ENCODE peak calls at places on chromosomes 5 and 9, in six cellular contexts. E is GM23248, S is neuronal stem cell, Y is mammary epithelial cell, K is keratinocyte, D is GM23338. Z is an unnamed sample.
A peak's percentile ranks its signal among the peaks of the same experiment; 100 is the strongest.

GRCh38 chr5:107395632-107396350 is 274.9 kb downstream of the EFNA5 start:
- DNase-seq in Y (no peak), S (no peak), D (no peak), K (no peak), E (no peak), Z (no peak)

GRCh38 chr5:37665272-37665671 is 174.6 kb downstream of the GDNF start:
- DNase-seq in S (no peak), D (no peak), E (no peak), K (no peak), Y (no peak), Z (no peak)

GRCh38 chr5:67672633-67673032 is 476.0 kb upstream of the CD180 start:
- DNase-seq in K (no peak), S (no peak), E (peak; percentile 66), Y (peak; percentile 9), D (no peak), Z (peak; percentile 23)

GRCh38 chr9:91809581-91810285 is 140.3 kb downstream of the ROR2 start:
- DNase-seq in E (peak; percentile 89), K (no peak), S (no peak), Y (peak; percentile 38), D (no peak), Z (peak; percentile 96)

GRCh38 chr9:113519401-113520108 is 56.0 kb downstream of the RGS3 start:
- DNase-seq in E (peak; percentile 58), Y (peak; percentile 33), D (no peak), S (no peak), K (no peak), Z (no peak)

GRCh38 chr5:125411163-125412050 is 665.0 kb upstream of the ZNF608 start:
- DNase-seq in S (no peak), Y (peak; percentile 69), K (no peak), E (peak; percentile 19), D (peak; percentile 33), Z (peak; percentile 32)

GRCh38 chr9:73370053-73370452 is 218.4 kb downstream of the ANXA1 start:
- DNase-seq in Y (peak; percentile 47), K (peak; percentile 69), D (no peak), E (no peak), S (no peak), Z (no peak)

GRCh38 chr5:163622796-163623195 is 117.4 kb downstream of the MAT2B start:
- DNase-seq in Y (no peak), K (no peak), S (no peak), E (no peak), D (no peak), Z (no peak)

GRCh38 chr9:137298983-137299521 is 3.0 kb downstream of the NRARP start:
- DNase-seq in D (peak; percentile 60), K (no peak), Y (no peak), E (no peak), S (no peak), Z (no peak)

GRCh38 chr5:147442134-147442726 is 67.6 kb downstream of the DPYSL3 start:
- DNase-seq in K (no peak), D (no peak), E (no peak), S (no peak), Y (no peak), Z (no peak)

GRCh38 chr9:108813951-108814601 is 41.7 kb downstream of the ACTL7B start:
- DNase-seq in S (no peak), E (peak; percentile 77), Y (peak; percentile 71), D (peak; percentile 38), K (no peak), Z (peak; percentile 89)

GRCh38 chr9:124267271-124267807 is 9.6 kb downstream of the NEK6 start:
- DNase-seq in D (no peak), K (no peak), E (peak; percentile 96), Y (peak; percentile 87), S (no peak), Z (peak; percentile 92)

GRCh38 chr5:32710335-32710858 is 724 bp upstream of the NPR3 start:
- DNase-seq in Y (peak; percentile 30), S (peak; percentile 51), K (no peak), D (peak; percentile 48), E (peak; percentile 61), Z (peak; percentile 84)

GRCh38 chr5:78360674-78361225 is 333 bp downstream of the SCAMP1 start:
- DNase-seq in D (no peak), K (no peak), E (no peak), Y (no peak), S (no peak), Z (peak; percentile 80)

GRCh38 chr9:748861-749497 is 92.5 kb upstream of the DMRT1 start:
- DNase-seq in S (no peak), K (peak; percentile 52), E (no peak), Y (peak; percentile 83), D (no peak), Z (no peak)

GRCh38 chr9:107647611-107648010 is 158.0 kb upstream of the KLF4 start:
- DNase-seq in K (no peak), S (no peak), D (no peak), Y (no peak), E (no peak), Z (no peak)

GRCh38 chr9:128550770-128551651 is 1.4 kb upstream of the SPTAN1 start:
- DNase-seq in S (no peak), D (peak; percentile 49), Y (peak; percentile 27), K (no peak), E (peak; percentile 75), Z (peak; percentile 26)

GRCh38 chr5:116159006-116159405 is 74.2 kb downstream of the COMMD10 start:
- DNase-seq in D (no peak), E (no peak), S (no peak), K (no peak), Y (no peak), Z (no peak)

GRCh38 chr5:66617223-66617861 is 21.1 kb downstream of the MAST4 start:
- DNase-seq in K (no peak), S (no peak), Y (no peak), D (no peak), E (no peak), Z (no peak)

GRCh38 chr5:66617991-66618768 is 22.0 kb downstream of the MAST4 start:
- DNase-seq in Y (no peak), S (no peak), E (no peak), K (no peak), D (no peak), Z (no peak)

GRCh38 chr5:66615136-66615535 is 18.9 kb downstream of the MAST4 start:
- DNase-seq in S (no peak), D (no peak), Y (no peak), E (no peak), K (no peak), Z (no peak)

GRCh38 chr5:66615894-66616293 is 19.7 kb downstream of the MAST4 start:
- DNase-seq in E (no peak), K (no peak), Y (no peak), D (no peak), S (no peak), Z (no peak)

DNA sequence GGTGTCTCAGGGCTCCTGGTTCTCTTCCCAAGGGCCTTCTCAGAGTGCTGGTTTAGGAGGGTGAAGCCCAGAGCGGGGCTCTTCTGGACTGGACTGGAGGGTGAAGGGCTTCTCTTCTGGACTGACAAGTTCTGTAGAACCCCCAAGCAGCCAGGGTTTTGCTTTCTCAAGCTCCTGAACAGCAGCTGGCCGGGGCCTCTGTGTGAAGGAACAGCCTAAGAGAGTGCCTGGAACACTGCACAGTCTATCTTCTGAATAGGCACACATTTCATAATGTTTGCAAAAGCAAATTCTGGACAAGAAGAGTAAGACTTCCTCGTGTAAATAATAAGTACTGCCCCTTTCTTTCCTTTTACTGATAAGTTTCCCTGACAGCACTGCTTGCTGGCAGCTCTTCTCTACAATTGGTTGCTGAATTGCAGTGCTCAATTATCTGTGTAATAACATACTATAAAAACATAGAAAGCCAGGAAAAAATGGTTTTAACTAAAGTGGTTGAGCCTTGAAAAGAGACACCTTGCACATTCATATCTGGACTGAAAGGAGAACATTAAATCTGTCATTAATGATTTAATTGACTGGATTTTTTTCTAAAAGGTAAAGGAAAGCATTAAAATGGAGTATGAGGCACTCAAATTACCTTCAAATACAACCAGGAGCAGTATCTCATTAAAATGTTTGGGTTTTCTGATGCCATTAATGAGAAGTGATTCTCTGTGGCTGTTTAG is 20.5 kb downstream of the MAST4 start:
- DNase-seq in E (no peak), Y (no peak), S (no peak), K (no peak), D (no peak), Z (no peak)
- H3K4me2 ChIP-seq in E (no peak overlapping the region), Y (no peak overlapping the region), S (no peak overlapping the region), K (no peak overlapping the region), D (no peak overlapping the region), Z (no peak overlapping the region)

GRCh38 chr5:151106509-151106908 is 25.7 kb upstream of the TNIP1 start:
- DNase-seq in D (no peak), E (no peak), Y (no peak), K (no peak), S (no peak), Z (no peak)
- H3K36me3 ChIP-seq in D (no peaks in the 10 kb centered on the region), E (peaks cover 63% of the 10 kb centered on the region), Y (peaks cover 2% of the 10 kb centered on the region), K (no peaks in the 10 kb centered on the region), S (peaks cover 93% of the 10 kb centered on the region), Z (peaks cover 99% of the 10 kb centered on the region)

GRCh38 chr9:19492775-19493173 is 84.0 kb downstream of the ACER2 start:
- DNase-seq in D (no peak), K (no peak), E (no peak), S (no peak), Y (no peak), Z (no peak)

GRCh38 chr9:19493845-19494244 is 85.0 kb downstream of the ACER2 start:
- DNase-seq in D (no peak), S (no peak), E (no peak), Y (no peak), K (no peak), Z (no peak)

GRCh38 chr9:19495186-19496028 is 86.6 kb downstream of the ACER2 start:
- DNase-seq in S (no peak), D (peak; percentile 26), K (no peak), Y (no peak), E (no peak), Z (no peak)

GRCh38 chr9:19490269-19490668 is 81.5 kb downstream of the ACER2 start:
- DNase-seq in K (no peak), D (no peak), E (no peak), Y (no peak), S (no peak), Z (no peak)

DNA sequence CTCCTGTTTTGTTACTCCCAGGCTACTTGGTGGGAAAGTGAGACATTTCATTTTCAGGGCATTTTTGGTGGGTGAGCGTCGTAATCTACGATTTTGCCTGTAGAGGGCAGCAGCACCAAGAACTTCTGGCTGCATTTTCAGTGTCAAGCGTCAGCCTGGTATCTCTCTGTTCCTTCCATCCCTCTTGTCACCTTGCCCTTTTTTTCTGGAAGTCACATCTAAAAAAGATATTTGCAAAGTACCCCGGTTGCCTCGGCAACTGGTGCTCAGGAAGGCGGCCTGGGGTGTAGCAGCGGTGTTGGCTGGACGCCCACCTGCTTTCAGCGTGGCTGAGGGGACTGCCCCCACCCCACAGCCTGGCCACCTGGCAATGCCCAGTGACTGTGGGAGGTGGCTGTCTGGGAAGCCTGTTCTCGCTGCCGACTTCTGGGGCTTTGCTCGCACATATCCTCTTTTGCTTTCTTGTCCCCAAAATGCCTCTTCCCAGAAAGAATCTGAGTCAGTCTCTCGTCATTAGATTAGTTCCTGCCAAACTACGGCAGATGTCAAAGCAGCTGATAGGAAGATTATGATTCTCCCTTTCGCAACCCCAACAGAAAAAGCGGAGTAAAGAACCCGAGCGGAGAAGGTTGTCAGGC is 84.5 kb downstream of the ACER2 start:
- DNase-seq in Y (peak; percentile 52), D (peak; percentile 84), K (no peak), E (peak; percentile 83), S (peak; percentile 67), Z (peak; percentile 86)
- H3K4me3 ChIP-seq in Y (peak overlapping the region; percentile 37), D (no peak overlapping the region), K (peak overlapping the region; percentile 48), E (peak overlapping the region; percentile 78), S (no peak overlapping the region), Z (peak overlapping the region; percentile 74)

DNA sequence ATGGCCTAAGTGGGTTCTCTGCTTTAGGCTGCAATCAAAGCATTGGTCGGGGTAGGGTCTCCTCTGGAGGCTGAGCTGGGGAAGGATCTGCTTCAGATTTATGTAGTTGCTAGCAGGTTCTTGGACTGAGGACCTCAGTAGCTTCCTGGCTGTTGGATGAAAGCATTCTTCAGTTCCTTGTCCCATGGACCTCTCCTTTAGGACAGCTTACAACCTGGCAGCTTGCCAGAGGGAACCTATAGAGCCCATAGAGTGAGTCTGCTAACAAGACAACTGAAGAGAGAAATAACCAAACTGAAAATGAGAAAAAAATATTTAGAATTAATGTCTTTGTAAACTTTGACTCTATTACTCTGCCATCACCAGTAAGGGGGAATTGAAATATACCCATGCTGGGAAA is 12.4 kb downstream of the MRPS30 start:
- DNase-seq in Y (no peak), K (no peak), S (no peak), D (no peak), E (no peak), Z (no peak)
- H3K4me2 ChIP-seq in Y (no peak overlapping the region), K (no peak overlapping the region), S (no peak overlapping the region), D (no peak overlapping the region), E (no peak overlapping the region), Z (no peak overlapping the region)

Z was measured in osteoblast.